ENCODE peak calls at places on chromosomes 11 and 22, in seven cellular contexts. F is lung, P is A549, A is transverse colon, Y is IMR-90, J is heart left ventricle, D is endothelial cell of umbilical vein. V is an unnamed sample. For H3K9me3, the result is how much of the 10 kb centered on the place peaks cover.

GRCh38 chr11:33698921-33699320 is 1.7 kb downstream of the C11orf91 start:
- DNase-seq in J (no peak), F (no peak), A (no peak), P (no peak), Y (no peak), D (no peak), V (no peak)

GRCh38 chr22:40203568-40203967 is 25.8 kb downstream of the TNRC6B start:
- DNase-seq in D (no peak), Y (peak), A (no peak), P (no peak), J (no peak), F (no peak), V (no peak)

GRCh38 chr11:92632510-92632909 is 336.9 kb upstream of the MTNR1B start:
- DNase-seq in F (no peak), J (no peak), D (no peak), P (no peak), Y (no peak), A (no peak), V (no peak)

GRCh38 chr11:58006940-58007339 is 16.7 kb upstream of the OR9Q1 start:
- DNase-seq in A (no peak), F (no peak), P (no peak), D (peak), Y (peak), J (no peak), V (no peak)

GRCh38 chr11:125513705-125514265 is 17.7 kb upstream of the FEZ1 start:
- DNase-seq in D (no peak), P (no peak), A (no peak), F (no peak), J (no peak), Y (no peak), V (no peak)

GRCh38 chr22:25742918-25743708 is 1.1 kb downstream of the MYO18B start:
- DNase-seq in F (no peak), J (no peak), D (no peak), P (no peak), A (no peak), Y (no peak), V (no peak)

GRCh38 chr11:110121204-110121603 is 28.0 kb downstream of the ZC3H12C start:
- DNase-seq in P (no peak), D (peak), A (no peak), F (no peak), Y (peak), J (no peak), V (no peak)

GRCh38 chr11:107413352-107413751 is 44.3 kb downstream of the CWF19L2 start:
- DNase-seq in J (no peak), F (no peak), P (no peak), A (no peak), Y (no peak), D (no peak), V (no peak)

GRCh38 chr11:134797411-134798089 is 385.5 kb upstream of the B3GAT1 start:
- DNase-seq in J (no peak), Y (no peak), D (no peak), A (no peak), F (no peak), P (no peak), V (no peak)

GRCh38 chr11:85826096-85826855 is 15.3 kb upstream of the SYTL2 start:
- DNase-seq in P (peak), A (peak), F (no peak), D (peak), J (peak), Y (peak), V (no peak)

GRCh38 chr11:15489281-15489680 is 374.6 kb downstream of the INSC start:
- DNase-seq in Y (no peak), A (no peak), J (no peak), F (no peak), D (no peak), P (no peak), V (no peak)

GRCh38 chr11:35822815-35823495 is 120.9 kb upstream of the LDLRAD3 start:
- DNase-seq in J (no peak), D (no peak), Y (peak), F (no peak), A (no peak), P (no peak), V (no peak)

GRCh38 chr11:825366-826231 is 2.1 kb upstream of the CRACR2B start:
- DNase-seq in D (no peak), Y (no peak), P (no peak), A (peak), J (no peak), F (no peak), V (peak)

GRCh38 chr11:47864910-47865309 is 16.8 kb upstream of the NUP160 start:
- DNase-seq in P (no peak), F (no peak), Y (no peak), J (no peak), D (peak), A (no peak), V (no peak)

GRCh38 chr11:102415252-102415916 is 37.2 kb downstream of the TMEM123 start:
- DNase-seq in P (no peak), A (no peak), J (no peak), Y (no peak), F (no peak), D (no peak), V (no peak)

GRCh38 chr22:19178659-19179471 is at the start of gene SLC25A1:
- DNase-seq in A (peak), D (peak), J (peak), Y (peak), F (peak), P (peak), V (peak)

GRCh38 chr22:35422936-35423335 is 23.0 kb downstream of the MCM5 start:
- DNase-seq in Y (no peak), J (no peak), D (no peak), A (no peak), F (no peak), P (no peak), V (no peak)

GRCh38 chr11:127493330-127493729 is 492.8 kb upstream of the KIRREL3 start:
- DNase-seq in A (no peak), D (no peak), J (no peak), Y (peak), F (no peak), P (peak), V (no peak)

GRCh38 chr11:77287615-77288273 is 13.7 kb downstream of the GDPD4 start:
- DNase-seq in F (no peak), D (no peak), P (no peak), A (no peak), J (no peak), Y (peak), V (no peak)

GRCh38 chr11:31643831-31644230 is 134.3 kb downstream of the ELP4 start:
- DNase-seq in F (no peak), P (peak), A (no peak), J (no peak), Y (peak), D (peak), V (no peak)

GRCh38 chr22:23565288-23565941 is 14.7 kb downstream of the IGLL1 start:
- DNase-seq in F (no peak), J (no peak), A (peak), Y (no peak), P (peak), D (no peak), V (no peak)

GRCh38 chr11:18972336-18972735 is 33.1 kb upstream of the MRGPRX1 start:
- DNase-seq in A (no peak), P (no peak), D (no peak), Y (no peak), F (no peak), J (no peak), V (no peak)

GRCh38 chr11:134740590-134741342 is 328.7 kb upstream of the B3GAT1 start:
- DNase-seq in F (no peak), Y (no peak), A (no peak), J (no peak), D (no peak), P (no peak), V (no peak)

GRCh38 chr11:33930317-33931021 is 38.6 kb upstream of the LMO2 start:
- DNase-seq in P (no peak), F (peak), Y (no peak), D (peak), J (peak), A (no peak), V (no peak)

GRCh38 chr11:34339149-34340064 is 18.4 kb downstream of the ABTB2 start:
- DNase-seq in F (no peak), Y (no peak), A (no peak), P (peak), D (no peak), J (no peak), V (no peak)

GRCh38 chr11:66278396-66279091 is 569 bp downstream of the CNIH2 start:
- DNase-seq in F (no peak), A (no peak), P (peak), Y (no peak), J (no peak), D (no peak), V (no peak)

GRCh38 chr22:19997561-19998231 is 18.9 kb downstream of the ARVCF start:
- DNase-seq in J (no peak), Y (no peak), P (no peak), A (no peak), D (no peak), F (no peak), V (no peak)

GRCh38 chr22:42562282-42562681 is 8.5 kb downstream of the SERHL2 start:
- DNase-seq in D (no peak), Y (no peak), F (no peak), P (no peak), A (no peak), J (no peak), V (no peak)

GRCh38 chr11:108938604-108939003 is 273.7 kb downstream of the DDX10 start:
- DNase-seq in A (no peak), Y (peak), F (no peak), J (no peak), D (no peak), P (no peak), V (no peak)

GRCh38 chr22:37054078-37054440 is 2.5 kb downstream of the KCTD17 start:
- DNase-seq in A (no peak), F (no peak), Y (no peak), J (no peak), P (no peak), D (no peak), V (no peak)

GRCh38 chr11:2739531-2740274 is 39.9 kb upstream of the KCNQ1OT1 start:
- DNase-seq in A (no peak), P (no peak), Y (no peak), F (no peak), J (no peak), D (no peak), V (no peak)

GRCh38 chr22:39592104-39593060 is 21.8 kb downstream of the CACNA1I start:
- DNase-seq in F (no peak), J (no peak), P (peak), Y (peak), A (no peak), D (peak), V (peak)

GRCh38 chr11:65425971-65426838 is 3.6 kb downstream of the NEAT1 start:
- DNase-seq in A (peak), P (peak), F (no peak), Y (peak), D (peak), J (no peak), V (peak)

GRCh38 chr22:44369916-44370804 is 57.4 kb upstream of the SHISAL1 start:
- DNase-seq in A (no peak), Y (no peak), P (no peak), D (no peak), J (no peak), F (no peak), V (no peak)

GRCh38 chr22:23268139-23268712 is 87.9 kb downstream of the BCR start:
- DNase-seq in A (no peak), P (no peak), F (no peak), Y (no peak), J (no peak), D (no peak), V (no peak)

GRCh38 chr22:37228106-37229011 is 15.7 kb downstream of the RAC2 start:
- DNase-seq in D (no peak), J (peak), F (no peak), P (no peak), Y (peak), A (peak), V (no peak)

GRCh38 chr11:6321356-6321755 is 1.1 kb upstream of the CAVIN3 start:
- DNase-seq in F (no peak), A (no peak), D (no peak), Y (no peak), J (no peak), P (no peak), V (no peak)
- H3K4me3 ChIP-seq in F (no peak), A (no peak), D (no peak), Y (no peak), J (peak), P (no peak), V (peak)

DNA sequence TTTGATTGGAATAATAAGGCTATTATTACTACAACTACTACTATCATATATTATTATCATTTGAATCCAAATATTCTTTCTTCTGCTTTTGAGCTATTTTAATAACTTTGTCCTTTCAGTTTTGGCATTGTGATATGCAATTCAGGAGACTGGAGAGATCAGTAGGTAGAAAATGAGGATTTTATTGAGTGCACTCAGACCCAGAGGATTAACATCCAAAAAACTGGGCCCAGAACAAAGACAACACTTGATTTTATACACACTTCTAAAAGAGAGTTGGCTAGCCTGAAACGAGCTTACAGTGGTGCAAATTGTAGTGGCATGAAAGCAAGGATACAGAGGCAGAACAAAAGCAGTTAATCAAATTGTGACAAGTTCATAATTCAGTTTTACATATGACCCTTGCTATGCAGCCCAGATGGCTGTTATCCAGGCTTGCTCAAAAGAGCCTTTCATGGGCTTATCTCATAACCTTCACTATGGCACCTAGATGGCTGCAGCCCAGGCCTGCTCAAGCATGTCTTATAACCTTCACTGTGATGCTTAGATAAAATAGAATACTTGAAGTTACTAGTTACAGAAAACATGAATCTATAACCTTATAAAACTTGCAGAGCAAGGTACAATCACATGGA is 796.3 kb upstream of the RAG2 start:
- DNase-seq in Y (no peak), F (no peak), D (no peak), J (no peak), P (peak), A (no peak), V (no peak)
- H3K9me3 ChIP-seq in Y (under half), F (under half), D (under half), J (under half), P (under half), A (under half), V (under half)

DNA sequence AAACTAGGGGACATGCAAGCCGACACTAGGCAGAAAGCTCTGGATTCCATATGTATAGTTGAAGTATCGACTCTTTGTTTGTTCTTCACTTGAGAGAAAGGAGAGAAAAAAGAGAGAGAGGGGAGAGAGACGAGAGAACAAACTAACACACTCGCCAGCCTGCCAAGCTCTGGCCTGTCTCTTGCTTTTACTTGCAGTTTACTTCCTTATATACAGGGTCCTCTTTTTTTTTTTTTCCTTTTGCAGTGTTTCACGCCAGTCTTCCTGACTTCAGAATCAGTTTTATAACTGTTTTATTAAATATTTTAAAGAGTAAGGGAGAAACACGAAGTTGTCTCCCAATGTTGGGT is 19.9 kb downstream of the TEAD1 start:
- DNase-seq in J (no peak), P (peak), A (peak), D (no peak), F (no peak), Y (peak), V (peak)
- H3K4me3 ChIP-seq in J (peak), P (peak), A (no peak), D (peak), F (no peak), Y (peak), V (no peak)

DNA sequence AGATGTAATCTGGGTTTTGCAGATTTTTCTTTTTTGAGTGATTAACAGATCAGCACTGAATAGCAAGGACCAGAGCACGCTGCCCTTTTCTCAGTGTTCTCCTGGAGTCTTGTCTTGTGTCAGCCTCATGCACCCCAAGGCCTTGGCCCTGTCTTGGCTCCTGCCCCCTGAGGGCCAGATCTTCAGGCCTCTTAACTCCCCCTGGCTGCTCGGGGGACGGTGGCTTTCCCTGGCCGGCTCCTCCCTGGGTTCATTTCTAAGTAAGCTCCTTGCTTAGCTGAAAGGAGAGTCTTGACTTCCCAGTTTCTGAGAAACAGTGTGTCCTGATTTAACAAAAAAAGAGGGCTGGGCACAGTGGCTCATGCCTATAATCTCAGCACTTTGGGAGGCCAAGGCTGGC is 1139.3 kb downstream of the BRD1 start:
- DNase-seq in J (no peak), F (no peak), A (no peak), P (no peak), Y (no peak), D (no peak), V (no peak)
- H3K9me3 ChIP-seq in J (under half), F (under half), A (under half), P (under half), Y (half or more), D (under half), V (under half)

DNA sequence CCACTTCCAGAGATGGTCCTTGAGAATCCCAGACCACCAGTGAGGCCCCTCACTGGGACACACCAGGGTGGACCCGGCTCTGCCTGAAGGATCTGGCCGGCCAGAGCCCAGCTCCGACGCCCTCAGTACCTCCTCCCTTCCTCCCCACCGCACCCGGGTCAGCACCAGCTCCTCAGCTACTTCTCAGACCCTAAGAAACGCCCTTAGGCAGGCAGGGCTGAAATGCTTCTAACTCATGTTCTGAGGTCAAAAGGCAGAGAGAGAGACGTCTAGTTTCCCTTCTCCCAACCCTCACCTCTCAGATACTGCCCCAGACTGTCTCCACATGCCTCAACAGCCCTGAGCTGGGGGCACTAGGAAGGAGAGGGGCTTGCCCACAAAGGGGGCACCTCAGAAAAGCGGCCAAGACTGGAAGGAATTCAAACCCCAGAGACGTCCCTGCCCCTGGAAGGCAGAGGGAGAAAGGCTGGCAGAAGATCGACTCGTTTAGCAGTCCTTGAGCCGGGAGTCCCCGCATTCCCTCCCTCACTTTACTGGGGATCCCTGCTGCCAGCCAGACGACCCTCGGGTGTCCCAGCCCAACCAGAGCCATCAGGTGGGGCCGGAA is 539 bp downstream of the USH1C start:
- DNase-seq in D (no peak), J (no peak), A (peak), F (no peak), Y (no peak), P (no peak), V (no peak)
- H3K4me3 ChIP-seq in D (no peak), J (no peak), A (peak), F (no peak), Y (no peak), P (peak), V (peak)

DNA sequence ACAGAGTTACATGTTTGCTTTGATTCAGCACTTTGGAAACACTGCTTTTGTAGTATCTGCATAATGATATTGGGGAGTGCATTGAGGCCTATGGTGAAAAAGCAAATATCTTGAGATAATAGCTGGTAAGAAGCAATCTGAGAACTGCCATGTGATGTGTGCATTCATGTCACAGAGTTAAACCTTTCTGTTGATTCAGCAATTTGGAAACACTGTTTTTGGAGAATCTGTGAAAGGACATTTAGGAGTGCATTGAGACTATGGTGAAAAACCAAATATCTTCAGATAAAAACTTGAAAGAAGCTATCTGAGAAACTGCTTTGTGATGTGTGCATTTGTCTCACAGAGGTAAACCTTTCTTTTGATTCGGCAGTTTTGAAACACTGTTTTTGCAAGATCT is 346.8 kb downstream of the OR4C45 start:
- DNase-seq in Y (no peak), P (no peak), A (no peak), J (no peak), D (no peak), F (no peak), V (no peak)
- H3K9me3 ChIP-seq in Y (under half), P (under half), A (half or more), J (half or more), D (under half), F (half or more), V (half or more)

DNA sequence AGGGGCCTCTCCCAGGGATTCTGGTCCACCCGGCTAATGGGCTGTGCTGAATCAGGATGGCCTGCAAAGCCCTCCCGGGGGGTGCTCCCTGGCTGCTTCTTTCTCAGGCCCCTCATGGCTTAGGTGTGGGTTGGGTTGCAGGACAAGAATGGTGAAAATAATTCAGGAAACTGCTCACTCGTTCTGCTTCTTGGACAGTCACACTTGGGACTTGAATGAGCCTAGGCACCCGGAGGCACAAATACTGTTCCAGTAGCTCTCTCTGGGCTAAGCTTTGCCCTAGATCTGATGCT is 83.2 kb downstream of the TRIM29 start:
- DNase-seq in A (no peak), Y (no peak), D (no peak), J (no peak), P (no peak), F (no peak), V (no peak)
- H3K4me3 ChIP-seq in A (no peak), Y (no peak), D (no peak), J (no peak), P (no peak), F (no peak), V (no peak)